ENCODE peak calls at places on chromosomes 4 and X, in six cellular contexts. Z is GM06990, J is RWPE1, S is neural crest cell, E is endothelial cell, V is PC-3. Y is an unnamed sample.

GRCh38 chr4:153527690-153528089 is 61.5 kb downstream of the TMEM131L start:
- DNase-seq in Z (no peak), J (no peak), S (no peak), E (no peak), V (no peak), Y (no peak)

GRCh38 chrX:150694738-150695410 is 1.7 kb downstream of the MTMR1 start:
- DNase-seq in Z (no peak), J (no peak), S (no peak), E (no peak), V (no peak), Y (no peak)

GRCh38 chr4:73520821-73521220 is 39.3 kb downstream of the AFM start:
- DNase-seq in Z (no peak), J (no peak), S (no peak), E (no peak), V (peak), Y (peak)

GRCh38 chr4:176635372-176636261 is 157.1 kb downstream of the VEGFC start:
- DNase-seq in Z (no peak), J (peak), S (no peak), E (no peak), V (peak), Y (peak)

GRCh38 chr4:1463088-1463926 is 57.1 kb upstream of the NKX1-1 start:
- DNase-seq in Z (no peak), J (no peak), S (peak), E (no peak), V (no peak), Y (peak)

GRCh38 chr4:103634236-103634635 is 85.5 kb downstream of the TACR3 start:
- DNase-seq in Z (no peak), J (peak), S (no peak), E (no peak), V (peak), Y (no peak)

GRCh38 chrX:119573840-119574393 is 446 bp upstream of the UBE2A start:
- DNase-seq in Z (no peak), J (peak), S (no peak), E (peak), V (peak), Y (peak)

GRCh38 chrX:13151806-13152510 is 107.5 kb upstream of the FAM9C start:
- DNase-seq in Z (no peak), J (no peak), S (no peak), E (no peak), V (no peak), Y (peak)

GRCh38 chr4:183098080-183098722 is 856 bp upstream of the WWC2 start:
- DNase-seq in Z (no peak), J (peak), S (peak), E (peak), V (peak), Y (peak)

GRCh38 chr4:68960294-68961163 is 8.9 kb upstream of the UGT2A3 start:
- DNase-seq in Z (no peak), J (no peak), S (no peak), E (no peak), V (no peak), Y (no peak)

GRCh38 chrX:82362550-82362949 is 1145.5 kb upstream of the POU3F4 start:
- DNase-seq in Z (no peak), J (no peak), S (no peak), E (no peak), V (no peak), Y (no peak)

GRCh38 chrX:115284877-115285276 is 4.6 kb upstream of the LUZP4 start:
- DNase-seq in Z (no peak), J (no peak), S (no peak), E (no peak), V (peak), Y (peak)

GRCh38 chrX:115988825-115989224 is 181.7 kb upstream of the AGTR2 start:
- DNase-seq in Z (no peak), J (no peak), S (no peak), E (no peak), V (peak), Y (peak)

GRCh38 chr4:20487852-20488251 is 212.4 kb upstream of the PACRGL start:
- DNase-seq in Z (no peak), J (no peak), S (no peak), E (no peak), V (peak), Y (no peak)

GRCh38 chr4:122845066-122845465 is 18.4 kb downstream of the FGF2 start:
- DNase-seq in Z (no peak), J (no peak), S (no peak), E (no peak), V (no peak), Y (no peak)

GRCh38 chrX:5646818-5647217 is 581.8 kb downstream of the NLGN4X start:
- DNase-seq in Z (peak), J (no peak), S (no peak), E (no peak), V (no peak), Y (no peak)

GRCh38 chrX:30278365-30278764 is 30.8 kb downstream of the NR0B1 start:
- DNase-seq in Z (no peak), J (no peak), S (no peak), E (no peak), V (no peak), Y (peak)

GRCh38 chrX:77447339-77448149 is at the start of gene FGF16:
- DNase-seq in Z (no peak), J (no peak), S (no peak), E (peak), V (no peak), Y (no peak)

GRCh38 chrX:54926978-54927377 is 6.4 kb downstream of the TRO start:
- DNase-seq in Z (no peak), J (no peak), S (no peak), E (no peak), V (no peak), Y (no peak)

GRCh38 chrX:69203367-69204037 is 38.2 kb upstream of the PJA1 start:
- DNase-seq in Z (no peak), J (no peak), S (no peak), E (no peak), V (no peak), Y (no peak)

GRCh38 chr4:54230479-54231418 is 1.7 kb downstream of the PDGFRA start:
- DNase-seq in Z (peak), J (no peak), S (no peak), E (peak), V (no peak), Y (peak)

GRCh38 chrX:151019837-151020236 is 36.7 kb downstream of the HMGB3 start:
- DNase-seq in Z (no peak), J (peak), S (no peak), E (no peak), V (peak), Y (peak)

GRCh38 chr4:175166020-175166419 is 247.9 kb downstream of the ADAM29 start:
- DNase-seq in Z (no peak), J (no peak), S (no peak), E (no peak), V (no peak), Y (no peak)

GRCh38 chr4:142379277-142380051 is 466.6 kb downstream of the INPP4B start:
- DNase-seq in Z (no peak), J (peak), S (no peak), E (no peak), V (peak), Y (peak)

GRCh38 chr4:170875868-170876267 is 786.1 kb upstream of the AADAT start:
- DNase-seq in Z (no peak), J (no peak), S (no peak), E (no peak), V (peak), Y (no peak)

GRCh38 chr4:20483416-20483815 is 216.8 kb upstream of the PACRGL start:
- DNase-seq in Z (no peak), J (no peak), S (no peak), E (no peak), V (no peak), Y (no peak)

GRCh38 chr4:122577808-122578781 is 42.8 kb downstream of the IL21 start:
- DNase-seq in Z (no peak), J (peak), S (peak), E (peak), V (peak), Y (peak)

GRCh38 chrX:131783555-131784338 is 239.4 kb upstream of the STK26 start:
- DNase-seq in Z (peak), J (no peak), S (no peak), E (no peak), V (peak), Y (no peak)

GRCh38 chrX:131779313-131779712 is 235.4 kb downstream of the OR13H1 start:
- DNase-seq in Z (no peak), J (no peak), S (no peak), E (no peak), V (no peak), Y (no peak)

DNA sequence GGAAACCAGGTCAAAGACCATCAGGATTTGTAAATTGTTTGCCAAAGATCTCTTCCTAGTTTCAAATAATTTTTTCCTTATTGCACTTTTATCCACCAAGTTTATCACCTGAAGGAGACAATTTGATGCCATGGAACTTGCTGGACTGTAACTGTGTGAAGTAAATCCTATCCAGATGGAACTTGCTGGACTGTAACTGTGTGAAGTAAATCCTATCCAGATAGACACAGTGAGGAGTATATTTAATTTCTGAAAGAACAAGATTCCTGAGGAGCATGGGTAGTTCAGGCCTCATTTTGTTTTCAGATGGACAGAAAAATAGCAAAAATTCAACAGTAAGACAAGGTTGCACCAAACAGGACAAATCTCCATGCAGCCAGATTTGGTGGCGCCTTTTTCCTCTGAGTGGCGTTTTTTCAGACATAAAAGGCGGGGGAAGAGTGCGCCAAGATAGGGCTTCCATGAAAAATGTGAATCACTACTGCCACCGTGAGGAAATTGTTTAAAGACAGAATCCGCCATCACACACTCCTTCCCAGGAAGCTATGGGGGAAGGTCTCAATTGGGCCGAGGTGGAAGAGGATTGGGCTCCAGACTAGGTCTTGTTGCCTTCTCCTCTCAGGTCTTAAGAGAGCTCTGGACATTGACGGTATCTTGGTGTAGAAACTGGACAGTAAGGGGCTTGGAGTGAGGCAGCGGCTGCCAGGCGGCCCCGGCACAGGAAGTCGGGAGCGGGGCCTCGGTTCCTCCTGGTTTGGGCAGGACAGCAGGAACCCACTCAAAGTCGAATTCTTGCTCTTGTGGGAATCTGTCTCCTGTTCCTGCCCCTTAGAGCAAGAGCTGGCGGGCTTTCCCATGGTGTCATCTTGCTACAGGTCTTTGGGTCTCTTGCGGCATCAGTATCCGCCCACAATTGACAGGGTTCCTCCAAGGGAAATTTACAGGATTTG is 234.7 kb downstream of the OR13H1 start:
- DNase-seq in Z (peak), J (no peak), S (no peak), E (no peak), V (peak), Y (no peak)
- TF ChIP-seq CTCF in Z (no peak), J (no peak), S (no peak), E (no peak), V (no peak), Y (no peak)

GRCh38 chrX:126376465-126376864 is 176.1 kb downstream of the DCAF12L1 start:
- DNase-seq in Z (no peak), J (no peak), S (no peak), E (no peak), V (no peak), Y (no peak)
- TF ChIP-seq CTCF in Z (peak), J (no peak), S (no peak), E (no peak), V (no peak), Y (no peak)

DNA sequence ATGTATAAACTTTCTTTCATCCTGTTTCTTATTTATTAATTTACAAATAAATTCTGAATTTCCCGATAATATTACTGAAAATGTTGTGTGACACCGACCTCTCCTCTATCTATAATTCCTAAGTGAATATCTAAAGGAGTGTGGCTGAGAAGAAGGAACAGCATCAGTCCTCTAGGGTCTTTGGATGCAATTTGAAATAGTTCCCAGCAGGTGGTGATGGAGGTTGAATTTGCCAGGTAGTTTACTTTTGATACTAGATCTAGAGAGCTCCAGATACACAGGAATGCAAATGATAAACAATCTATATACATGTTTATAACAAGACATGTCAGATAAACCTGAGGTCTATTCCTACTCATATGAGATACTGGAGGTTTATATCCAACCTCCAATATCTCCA is 305.4 kb downstream of the PCDH18 start:
- DNase-seq in Z (no peak), J (peak), S (no peak), E (peak), V (peak), Y (peak)
- TF ChIP-seq CTCF in Z (no peak), J (no peak), S (peak), E (peak), V (peak), Y (peak)

DNA sequence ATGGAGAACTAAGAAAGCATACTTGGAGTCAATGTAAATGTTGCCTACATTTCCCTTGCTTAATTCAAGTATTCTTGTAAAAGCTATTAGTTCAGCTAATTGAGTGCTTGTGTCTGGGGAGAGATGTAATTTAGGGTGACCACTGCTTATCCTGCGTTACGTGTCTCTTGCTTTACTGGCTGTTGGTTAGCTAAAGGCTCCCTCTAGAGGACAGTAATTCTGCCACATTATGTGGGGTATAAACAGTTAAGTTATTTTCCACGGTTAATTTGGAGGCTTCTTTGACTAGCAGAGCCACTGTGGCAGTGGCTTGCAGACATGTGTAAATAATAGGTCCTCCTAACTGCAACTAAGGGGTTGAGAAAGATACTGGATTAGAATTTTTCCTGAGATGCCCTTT is 25.3 kb upstream of the NAF1 start:
- DNase-seq in Z (no peak), J (no peak), S (no peak), E (no peak), V (peak), Y (peak)
- TF ChIP-seq CTCF in Z (peak), J (no peak), S (no peak), E (no peak), V (peak), Y (peak)

GRCh38 chr4:4619821-4620220 is 78.0 kb upstream of the STX18 start:
- DNase-seq in Z (no peak), J (no peak), S (no peak), E (no peak), V (no peak), Y (no peak)
- TF ChIP-seq CTCF in Z (no peak), J (no peak), S (no peak), E (no peak), V (no peak), Y (no peak)